ENCODE peak calls at places on chromosomes 11 and 22, in eight cellular contexts. M is colonic mucosa, W is HCT116, F is heart right ventricle, U is suprapubic skin, H is upper lobe of right lung, X is body of pancreas, B is hepatocyte. J is an unnamed sample. For H3K4me1, the result is how much of the 10 kb centered on the place peaks cover.

GRCh38 chr11:87036756-87037449 is 831 bp upstream of the TMEM135 start:
- DNase-seq in B (no peak), U (no peak), H (no peak), W (no peak), M (peak), X (no peak), F (no peak), J (no peak)

GRCh38 chr11:63919267-63920125 is 2.5 kb upstream of the RCOR2 start:
- DNase-seq in U (no peak), M (peak), F (peak), W (no peak), B (peak), H (no peak), X (no peak), J (no peak)

GRCh38 chr11:130131957-130132850 is 27.4 kb upstream of the ST14 start:
- DNase-seq in F (no peak), H (no peak), U (no peak), X (peak), W (peak), B (peak), M (peak), J (peak)

GRCh38 chr11:20536784-20537183 is 62.6 kb upstream of the SLC6A5 start:
- DNase-seq in F (no peak), M (no peak), U (no peak), X (no peak), B (no peak), W (no peak), H (no peak), J (no peak)

GRCh38 chr11:64538501-64538951 is 52.5 kb upstream of the SLC22A12 start:
- DNase-seq in B (no peak), U (peak), W (no peak), X (no peak), M (no peak), H (peak), F (no peak), J (no peak)

GRCh38 chr11:18463439-18463838 is 7.8 kb downstream of the LDHAL6A start:
- DNase-seq in U (no peak), H (no peak), F (no peak), X (no peak), M (no peak), W (no peak), B (no peak), J (no peak)

GRCh38 chr22:41908409-41909289 is 6.2 kb downstream of the SHISA8 start:
- DNase-seq in B (no peak), X (no peak), U (peak), F (no peak), H (no peak), M (no peak), W (no peak), J (no peak)

GRCh38 chr11:102798012-102798746 is at the start of gene MMP1:
- DNase-seq in W (no peak), X (no peak), H (no peak), M (no peak), F (no peak), B (peak), U (no peak), J (peak)

GRCh38 chr22:22842085-22842484 is 45.5 kb upstream of the IGLL5 start:
- DNase-seq in U (no peak), F (no peak), B (no peak), X (no peak), H (no peak), W (no peak), M (no peak), J (no peak)

GRCh38 chr22:28112548-28113043 is 193.5 kb upstream of the PITPNB start:
- DNase-seq in X (peak), M (no peak), B (peak), H (no peak), F (peak), W (peak), U (peak), J (peak)

GRCh38 chr11:129249351-129249750 is 57.2 kb upstream of the ARHGAP32 start:
- DNase-seq in U (no peak), H (no peak), F (no peak), X (no peak), B (no peak), M (no peak), W (no peak), J (peak)

GRCh38 chr22:44951510-44951816 is 58.3 kb downstream of the PHF21B start:
- DNase-seq in H (no peak), U (no peak), F (no peak), M (no peak), B (no peak), X (no peak), W (no peak), J (no peak)

GRCh38 chr11:20310137-20310536 is 53.4 kb upstream of the HTATIP2 start:
- DNase-seq in X (no peak), H (no peak), W (no peak), B (no peak), F (no peak), M (no peak), U (no peak), J (no peak)

GRCh38 chr22:38469306-38469781 is 1.4 kb downstream of the KDELR3 start:
- DNase-seq in F (no peak), W (no peak), M (no peak), H (no peak), X (no peak), B (peak), U (no peak), J (no peak)

GRCh38 chr22:40251106-40251505 is 73.4 kb downstream of the TNRC6B start:
- DNase-seq in F (no peak), X (no peak), W (no peak), B (no peak), U (no peak), M (no peak), H (no peak), J (no peak)

GRCh38 chr11:76013526-76013925 is 192.8 kb downstream of the WNT11 start:
- DNase-seq in U (no peak), M (no peak), F (no peak), X (no peak), H (no peak), B (no peak), W (no peak), J (no peak)

GRCh38 chr11:117796456-117797428 is at the start of gene DSCAML1:
- DNase-seq in F (peak), U (no peak), M (no peak), B (peak), X (no peak), H (no peak), W (no peak), J (no peak)

GRCh38 chr11:46143049-46143806 is 22.0 kb upstream of the PHF21A start:
- DNase-seq in W (no peak), M (no peak), X (no peak), F (no peak), B (no peak), H (no peak), U (no peak), J (no peak)

GRCh38 chr11:114059984-114060401 is 482 bp downstream of the ZBTB16 start:
- DNase-seq in U (no peak), M (peak), W (no peak), X (peak), H (no peak), B (no peak), F (no peak), J (no peak)

GRCh38 chr11:123457187-123457770 is 27.2 kb downstream of the GRAMD1B start:
- DNase-seq in X (no peak), M (no peak), F (no peak), B (no peak), W (no peak), U (no peak), H (no peak), J (no peak)

GRCh38 chr11:126627376-126627775 is 271.9 kb downstream of the ST3GAL4 start:
- DNase-seq in B (no peak), W (no peak), H (no peak), M (no peak), U (no peak), F (no peak), X (no peak), J (no peak)

GRCh38 chr11:35335226-35335625 is 84.1 kb downstream of the SLC1A2 start:
- DNase-seq in F (no peak), X (no peak), W (no peak), U (no peak), H (no peak), M (no peak), B (no peak), J (no peak)

GRCh38 chr11:34162856-34163255 is 57.4 kb downstream of the NAT10 start:
- DNase-seq in U (no peak), H (no peak), B (no peak), M (no peak), X (no peak), F (no peak), W (no peak), J (no peak)

GRCh38 chr11:20248345-20248744 is 88.1 kb upstream of the DBX1 start:
- DNase-seq in F (no peak), B (no peak), W (no peak), H (no peak), M (no peak), X (no peak), U (no peak), J (no peak)

GRCh38 chr22:43384863-43385262 is 27.0 kb upstream of the MPPED1 start:
- DNase-seq in H (no peak), W (no peak), F (no peak), M (no peak), B (no peak), X (no peak), U (no peak), J (no peak)

GRCh38 chr11:121762820-121763219 is 310.1 kb upstream of the SORL1-AS1 start:
- DNase-seq in W (no peak), B (peak), M (no peak), H (no peak), X (no peak), F (peak), U (peak), J (peak)

GRCh38 chr11:80309301-80309700 is 868.5 kb upstream of the TENM4 start:
- DNase-seq in U (no peak), M (no peak), H (no peak), W (no peak), F (no peak), B (no peak), X (no peak), J (peak)

GRCh38 chr11:111603633-111604130 is 1.4 kb downstream of the SIK2 start:
- DNase-seq in F (no peak), B (no peak), H (no peak), X (no peak), W (no peak), M (no peak), U (no peak), J (no peak)

GRCh38 chr22:36922752-36923457 is 9.5 kb downstream of the CSF2RB start:
- DNase-seq in H (no peak), U (no peak), W (no peak), B (no peak), X (no peak), F (no peak), M (no peak), J (no peak)

GRCh38 chr11:33697997-33698396 is 2.6 kb downstream of the C11orf91 start:
- DNase-seq in B (no peak), M (no peak), U (no peak), X (no peak), H (no peak), F (no peak), W (no peak), J (no peak)

GRCh38 chr11:130633466-130633865 is 185.0 kb downstream of the ADAMTS15 start:
- DNase-seq in H (no peak), U (no peak), B (no peak), X (no peak), F (no peak), M (no peak), W (no peak), J (peak)

GRCh38 chr11:108933630-108934029 is 268.8 kb downstream of the DDX10 start:
- DNase-seq in W (no peak), F (no peak), M (no peak), U (no peak), H (no peak), X (no peak), B (no peak), J (no peak)

GRCh38 chr22:50683994-50684371 is 11.4 kb downstream of the SHANK3 start:
- DNase-seq in M (no peak), F (no peak), X (no peak), W (no peak), H (no peak), B (no peak), U (no peak), J (peak)

GRCh38 chr22:37283393-37283937 is 1.2 kb downstream of the CYTH4 start:
- DNase-seq in W (no peak), B (no peak), F (no peak), X (no peak), M (peak), H (no peak), U (no peak), J (no peak)

GRCh38 chr11:19642185-19642591 is 70.4 kb upstream of the NAV2 start:
- DNase-seq in U (no peak), W (no peak), X (no peak), B (no peak), H (no peak), M (no peak), F (no peak), J (no peak)

GRCh38 chr22:48951836-48952235 is 875.8 kb downstream of the BRD1 start:
- DNase-seq in M (no peak), U (peak), F (no peak), H (no peak), X (no peak), B (no peak), W (no peak), J (no peak)

DNA sequence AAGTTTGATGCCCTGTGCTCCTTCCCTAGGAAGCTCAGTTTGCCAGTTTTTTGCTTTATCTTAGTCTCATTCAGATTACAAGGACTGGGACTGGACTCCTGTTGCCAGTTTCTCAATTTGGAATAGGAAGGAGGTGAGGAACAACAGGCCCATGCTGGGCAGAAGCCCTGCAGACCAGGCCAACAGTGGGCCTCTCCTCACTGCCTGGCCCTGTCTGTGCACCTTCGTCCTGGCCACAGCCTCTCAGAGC is 23.7 kb downstream of the MED15 start:
- DNase-seq in H (no peak), M (no peak), X (no peak), B (no peak), F (no peak), U (no peak), W (no peak), J (no peak)
- H3K4me1 ChIP-seq in H (half or more), M (under half), X (under half), B (under half), F (half or more), U (half or more), W (half or more), J (half or more)

GRCh38 chr22:31647066-31647465 is 14.9 kb downstream of the PISD start:
- DNase-seq in F (no peak), W (no peak), B (no peak), U (no peak), X (no peak), H (no peak), M (no peak), J (peak)
- H3K27ac ChIP-seq in F (no peak), W (peak), B (peak), U (no peak), X (no peak), H (no peak), M (no peak), J (peak)

GRCh38 chr11:15625691-15626090 is 511.0 kb downstream of the INSC start:
- DNase-seq in M (no peak), H (no peak), F (no peak), W (no peak), B (no peak), U (no peak), X (no peak), J (no peak)
- TF ChIP-seq CTCF in M (no peak), H (no peak), F (no peak), W (no peak), B (no peak), U (no peak), X (no peak), J (no peak)

GRCh38 chr22:29309332-29310064 is 3.0 kb downstream of the GAS2L1 start:
- DNase-seq in B (no peak), X (peak), M (peak), W (no peak), F (peak), H (no peak), U (peak), J (peak)
- H3K4me1 ChIP-seq in B (under half), X (half or more), M (under half), W (half or more), F (half or more), H (under half), U (half or more), J (under half)

DNA sequence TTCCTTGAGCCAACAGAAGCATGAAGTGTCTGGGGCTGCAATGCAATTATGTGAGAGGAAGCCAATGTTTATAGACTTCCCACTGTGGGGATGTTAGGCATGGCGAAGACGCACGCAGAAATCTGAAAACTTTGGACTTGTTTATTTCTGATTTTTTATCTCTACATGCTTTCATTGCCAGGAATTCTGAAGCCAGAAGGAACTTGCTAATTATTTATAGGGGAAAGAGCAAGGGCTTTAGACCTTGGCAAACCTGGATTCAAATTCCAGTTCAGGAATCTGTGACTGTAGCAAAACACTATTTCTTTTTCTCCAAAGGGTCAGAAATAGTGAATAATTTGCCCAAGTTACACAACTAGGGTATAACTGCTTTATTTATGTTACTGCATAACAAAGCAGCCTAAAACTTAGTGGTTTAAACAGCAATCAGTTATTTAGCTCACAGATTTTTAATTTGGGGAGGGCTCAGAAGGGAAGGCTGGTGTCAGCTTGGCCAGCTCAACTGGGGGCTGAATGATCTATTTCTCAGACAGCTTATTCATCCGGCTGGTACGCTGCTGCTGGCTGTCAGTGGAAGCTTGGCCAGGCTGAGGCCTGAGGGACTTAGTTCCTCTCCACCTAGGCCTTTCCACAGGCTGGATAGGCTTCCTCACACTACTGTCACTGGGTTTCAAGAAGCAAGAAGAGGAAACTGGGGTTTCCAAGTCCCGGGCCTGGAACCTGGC is 1.9 kb upstream of the OR6Q1 start:
- DNase-seq in X (no peak), F (no peak), M (no peak), W (no peak), B (no peak), H (no peak), U (no peak), J (no peak)
- H3K27ac ChIP-seq in X (peak), F (peak), M (no peak), W (no peak), B (no peak), H (no peak), U (no peak), J (no peak)

GRCh38 chr22:35761037-35761436 is 43.4 kb downstream of the APOL5 start:
- DNase-seq in U (no peak), H (no peak), M (no peak), B (no peak), W (peak), X (no peak), F (no peak), J (no peak)
- TF ChIP-seq CTCF in U (no peak), H (peak), M (no peak), B (peak), W (peak), X (no peak), F (no peak), J (peak)

GRCh38 chr11:47496808-47497207 is 47.9 kb upstream of the RAPSN start:
- DNase-seq in H (no peak), F (no peak), X (no peak), M (no peak), W (no peak), B (no peak), U (no peak), J (no peak)
- H3K4me1 ChIP-seq in H (under half), F (under half), X (under half), M (under half), W (under half), B (under half), U (under half), J (under half)

DNA sequence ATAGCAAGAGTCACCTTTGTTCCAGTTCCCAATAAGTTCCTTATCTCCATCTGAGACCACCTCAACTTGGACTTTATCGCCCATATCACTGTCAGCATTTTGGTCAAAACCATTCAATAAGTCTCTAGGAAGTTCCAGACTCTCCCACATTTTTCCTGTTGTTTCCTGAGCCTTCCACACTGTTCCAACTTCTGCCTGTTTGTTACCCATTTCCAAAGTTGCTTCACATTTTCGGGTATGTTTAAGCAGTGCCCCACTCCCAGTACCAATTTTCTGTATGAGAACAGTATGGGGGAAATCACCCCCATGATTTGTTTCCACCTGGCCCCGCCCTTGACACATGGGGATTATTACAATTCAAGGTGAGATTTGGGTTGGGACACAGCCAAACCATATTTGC is 26.7 kb downstream of the BCL2L13 start:
- DNase-seq in W (no peak), B (no peak), F (no peak), H (no peak), X (no peak), U (no peak), M (no peak), J (no peak)
- H3K27ac ChIP-seq in W (no peak), B (no peak), F (no peak), H (no peak), X (no peak), U (no peak), M (no peak), J (no peak)

DNA sequence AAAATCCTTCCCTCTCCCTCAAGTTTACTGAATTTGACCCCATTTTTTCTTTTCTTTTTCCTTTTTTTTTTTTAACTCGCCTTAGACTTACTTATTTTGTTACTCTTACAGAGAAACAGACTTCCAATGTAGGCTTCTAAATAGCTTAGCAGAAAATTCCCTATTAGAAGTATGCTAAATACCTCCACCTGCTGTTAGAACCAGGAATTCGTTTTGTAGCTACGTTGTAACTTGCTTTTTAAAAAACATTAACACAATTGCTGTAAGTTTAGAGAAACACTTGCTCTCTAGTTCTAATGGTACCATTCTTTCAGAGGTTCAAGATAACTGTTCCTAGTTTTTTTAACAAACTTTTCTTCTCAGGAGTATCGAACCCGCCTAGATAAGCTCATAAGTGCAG is 324.2 kb downstream of the DCDC1 start:
- DNase-seq in H (no peak), W (peak), M (no peak), F (no peak), U (no peak), B (peak), X (no peak), J (no peak)
- TF ChIP-seq CTCF in H (no peak), W (peak), M (no peak), F (no peak), U (no peak), B (peak), X (no peak), J (peak)

DNA sequence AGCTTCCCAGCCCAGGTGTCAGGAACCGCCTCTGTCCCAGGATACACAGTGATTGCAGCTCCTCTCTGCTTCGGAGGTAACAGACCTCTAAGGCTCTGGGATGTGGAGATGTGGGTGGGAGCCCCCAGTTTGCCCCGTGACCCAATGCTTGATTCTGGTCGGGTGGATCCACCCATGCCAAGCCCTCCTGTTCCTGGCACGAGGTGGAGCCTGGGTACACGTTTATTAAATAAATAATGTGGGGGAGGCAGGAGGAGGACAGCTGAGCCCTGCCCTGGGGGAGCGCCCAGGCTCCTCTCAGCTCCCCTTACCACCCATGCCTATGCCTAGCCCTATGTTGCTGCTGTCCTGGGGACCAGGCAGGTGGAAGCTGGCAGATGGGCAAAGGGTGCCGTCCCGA is 16.0 kb downstream of the ARHGEF17 start:
- DNase-seq in F (no peak), B (no peak), W (no peak), X (no peak), M (no peak), H (no peak), U (no peak), J (no peak)
- H3K4me1 ChIP-seq in F (half or more), B (half or more), W (half or more), X (under half), M (under half), H (half or more), U (half or more), J (under half)